ENCODE peak calls at places on chromosome 2, in five cellular contexts. L, G, C, P and B are unnamed samples.

GRCh38 chr2:1675633-1676032 is 68.7 kb downstream of the PXDN start:
- DNase-seq in L (no peak), G (peak), C (no peak), P (no peak), B (peak)

GRCh38 chr2:40032650-40033319 is 253.7 kb upstream of the THUMPD2 start:
- DNase-seq in L (no peak), G (no peak), C (no peak), P (no peak), B (no peak)

GRCh38 chr2:220670461-220670979 is 901.6 kb downstream of the EPHA4 start:
- DNase-seq in L (no peak), G (no peak), C (no peak), P (no peak), B (no peak)

GRCh38 chr2:216646116-216646515 is 12.9 kb downstream of the IGFBP2 start:
- DNase-seq in L (no peak), G (no peak), C (no peak), P (no peak), B (no peak)

GRCh38 chr2:47354817-47355653 is 47.9 kb upstream of the MSH2 start:
- DNase-seq in L (no peak), G (no peak), C (no peak), P (no peak), B (no peak)

GRCh38 chr2:156189143-156189542 is 143.4 kb downstream of the NR4A2 start:
- DNase-seq in L (no peak), G (no peak), C (no peak), P (no peak), B (no peak)

GRCh38 chr2:232292395-232293154 is 86.0 kb upstream of the ALPP start:
- DNase-seq in L (peak), G (peak), C (peak), P (no peak), B (no peak)

GRCh38 chr2:183935005-183935404 is 663.3 kb upstream of the ZNF804A start:
- DNase-seq in L (no peak), G (no peak), C (no peak), P (no peak), B (no peak)

GRCh38 chr2:38975009-38975408 is 85.3 kb downstream of the ARHGEF33 start:
- DNase-seq in L (no peak), G (no peak), C (no peak), P (no peak), B (no peak)

GRCh38 chr2:49251766-49252165 is 97.5 kb upstream of the FSHR start:
- DNase-seq in L (no peak), G (no peak), C (no peak), P (no peak), B (no peak)